ENCODE peak calls at places on chromosome 11, in eight cellular contexts. U is A549; L is EL; H is Caco-2; F is NCI-H774; W is CD8-positive, alpha-beta memory T cell; K is NT2/D1; G is right cardiac atrium. N is an unnamed sample.

GRCh38 chr11:63343130-63343529 is 26.5 kb upstream of the SLC22A9 start:
- DNase-seq in L (no peak), U (peak; percentile 2), K (no peak), F (no peak), G (no peak), H (no peak), W (no peak), N (no peak)

GRCh38 chr11:85165819-85166218 is 461.3 kb downstream of the DLG2 start:
- DNase-seq in G (no peak), H (no peak), U (no peak), F (no peak), L (no peak), W (no peak), K (no peak), N (no peak)

GRCh38 chr11:97684486-97685439 is 1295.0 kb downstream of the JRKL start:
- DNase-seq in G (peak; percentile 10), K (no peak), L (no peak), H (no peak), F (no peak), W (no peak), U (no peak), N (no peak)

GRCh38 chr11:66885469-66886316 is 28.8 kb downstream of the LRFN4 start:
- DNase-seq in L (no peak), G (no peak), H (no peak), F (no peak), U (peak; percentile 45), K (no peak), W (no peak), N (no peak)

GRCh38 chr11:66218026-66218425 is 50.4 kb upstream of the RAB1B start:
- DNase-seq in U (no peak), L (no peak), G (no peak), H (no peak), F (peak; percentile 55), W (no peak), K (no peak), N (no peak)

GRCh38 chr11:47689480-47689879 is 25.7 kb downstream of the AGBL2 start:
- DNase-seq in F (no peak), G (no peak), U (no peak), H (no peak), K (no peak), W (no peak), L (no peak), N (no peak)

GRCh38 chr11:3225159-3225758 is 6.6 kb upstream of the MRGPRG start:
- DNase-seq in F (no peak), H (no peak), L (no peak), K (no peak), U (no peak), W (no peak), G (no peak), N (no peak)

GRCh38 chr11:18105802-18106574 is at the start of gene SAAL1:
- DNase-seq in G (peak; percentile 89), L (peak; percentile 81), W (peak; percentile 80), U (peak; percentile 88), K (peak; percentile 56), H (peak; percentile 94), F (peak; percentile 86), N (no peak)

GRCh38 chr11:120363436-120363835 is 27.2 kb downstream of the ARHGEF12 start:
- DNase-seq in F (no peak), K (no peak), H (no peak), W (no peak), U (no peak), G (no peak), L (no peak), N (no peak)

GRCh38 chr11:85062626-85063025 is 564.5 kb downstream of the DLG2 start:
- DNase-seq in U (no peak), H (no peak), L (no peak), K (no peak), W (no peak), F (no peak), G (no peak), N (no peak)

GRCh38 chr11:14673824-14674432 is 30.3 kb downstream of the PDE3B start:
- DNase-seq in K (no peak), U (no peak), G (no peak), F (no peak), L (no peak), H (no peak), W (no peak), N (no peak)

GRCh38 chr11:68855205-68855978 is 13.7 kb upstream of the CPT1A start:
- DNase-seq in G (no peak), W (peak; percentile 22), F (no peak), H (no peak), K (no peak), L (peak; percentile 33), U (no peak), N (no peak)

GRCh38 chr11:133004369-133004768 is 527.9 kb downstream of the OPCML start:
- DNase-seq in G (no peak), U (no peak), K (no peak), W (no peak), F (no peak), H (no peak), L (no peak), N (no peak)

GRCh38 chr11:109374032-109374431 is 48.0 kb upstream of the C11orf87 start:
- DNase-seq in F (no peak), L (no peak), G (no peak), K (no peak), H (no peak), U (no peak), W (no peak), N (no peak)

GRCh38 chr11:27795955-27796861 is 96.0 kb upstream of the BDNF start:
- DNase-seq in L (no peak), W (no peak), K (peak; percentile 75), F (peak; percentile 86), G (no peak), H (peak; percentile 41), U (no peak), N (no peak)

GRCh38 chr11:69199583-69200295 is 44.0 kb downstream of the SMIM38 start:
- DNase-seq in G (no peak), L (no peak), H (no peak), K (no peak), U (no peak), W (no peak), F (no peak), N (no peak)

GRCh38 chr11:112000703-112001102 is 24.5 kb upstream of the DLAT start:
- DNase-seq in F (no peak), G (no peak), U (no peak), H (no peak), L (no peak), K (no peak), W (no peak), N (no peak)

GRCh38 chr11:129896062-129896461 is 684 bp upstream of the NFRKB start:
- DNase-seq in H (no peak), L (no peak), K (no peak), U (no peak), G (no peak), W (no peak), F (no peak), N (no peak)

GRCh38 chr11:72519220-72519881 is 85.0 kb upstream of the CLPB start:
- DNase-seq in K (no peak), L (peak; percentile 30), W (no peak), G (no peak), U (no peak), H (no peak), F (no peak), N (no peak)

GRCh38 chr11:44556735-44557409 is 8.6 kb upstream of the CD82 start:
- DNase-seq in H (peak; percentile 62), L (peak; percentile 59), F (peak; percentile 46), U (peak; percentile 64), K (peak; percentile 68), G (peak; percentile 61), W (peak; percentile 50), N (no peak)

GRCh38 chr11:6233984-6234313 is 487 bp downstream of the FHIP1B start:
- DNase-seq in U (no peak), K (no peak), L (no peak), H (no peak), W (no peak), G (no peak), F (no peak), N (no peak)

GRCh38 chr11:46471943-46472661 is 80.5 kb upstream of the CHRM4 start:
- DNase-seq in W (no peak), K (no peak), L (no peak), G (no peak), H (no peak), F (no peak), U (no peak), N (no peak)

GRCh38 chr11:107741044-107741823 is 29.4 kb upstream of the SLN start:
- DNase-seq in G (no peak), F (no peak), U (peak; percentile 18), W (no peak), H (peak; percentile 37), L (peak; percentile 21), K (peak; percentile 11), N (no peak)

GRCh38 chr11:132921597-132921996 is 610.7 kb downstream of the OPCML start:
- DNase-seq in F (no peak), U (no peak), H (no peak), G (no peak), W (no peak), K (no peak), L (no peak), N (no peak)

GRCh38 chr11:534592-535518 is 521 bp downstream of the HRAS start:
- DNase-seq in F (no peak), W (peak; percentile 21), L (no peak), K (no peak), U (no peak), H (peak; percentile 40), G (no peak), N (no peak)

GRCh38 chr11:29707924-29708323 is 308.9 kb downstream of the KCNA4 start:
- DNase-seq in G (no peak), W (no peak), K (no peak), U (no peak), L (no peak), F (no peak), H (no peak), N (no peak)